ENCODE peak calls at places on chromosomes 13 and 19, in eight cellular contexts. One of them, this sample, is unnamed.

GRCh38 chr19:33722456-33723239 is 74.0 kb upstream of the KCTD15 start:
- DNase-seq in GOT3: no peak
- DNase-seq in heart left ventricle: no peak
- DNase-seq in mucosa of descending colon: no peak
- DNase-seq in cardiac fibroblast: no peak
- DNase-seq in AG04450: no peak
- DNase-seq in skeletal muscle cell: no peak
- DNase-seq in stimulated activated CD4-positive, alpha-beta T cell treated with anti-CD3 and anti-CD28 coated beads, Interleukin-4, amount 100 ng/mL, for 48 hours: no peak
- DNase-seq in this sample: no peak

GRCh38 chr19:48636859-48637448 is at the start of gene DBP:
- DNase-seq in GOT3: no peak
- DNase-seq in heart left ventricle: peak; percentile 50
- DNase-seq in mucosa of descending colon: no peak
- DNase-seq in cardiac fibroblast: no peak
- DNase-seq in AG04450: no peak
- DNase-seq in skeletal muscle cell: no peak
- DNase-seq in stimulated activated CD4-positive, alpha-beta T cell treated with anti-CD3 and anti-CD28 coated beads, Interleukin-4, amount 100 ng/mL, for 48 hours: no peak
- DNase-seq in this sample: no peak

GRCh38 chr19:869245-870177 is 10.0 kb downstream of the CFD start:
- DNase-seq in GOT3: no peak
- DNase-seq in heart left ventricle: peak; percentile 70
- DNase-seq in mucosa of descending colon: peak; percentile 53
- DNase-seq in cardiac fibroblast: peak; percentile 91
- DNase-seq in AG04450: peak; percentile 90
- DNase-seq in skeletal muscle cell: peak; percentile 80
- DNase-seq in stimulated activated CD4-positive, alpha-beta T cell treated with anti-CD3 and anti-CD28 coated beads, Interleukin-4, amount 100 ng/mL, for 48 hours: no peak
- DNase-seq in this sample: no peak

GRCh38 chr19:681029-681626 is 4.9 kb downstream of the FSTL3 start:
- DNase-seq in GOT3: no peak
- DNase-seq in heart left ventricle: no peak
- DNase-seq in mucosa of descending colon: peak; percentile 91
- DNase-seq in cardiac fibroblast: no peak
- DNase-seq in AG04450: no peak
- DNase-seq in skeletal muscle cell: no peak
- DNase-seq in stimulated activated CD4-positive, alpha-beta T cell treated with anti-CD3 and anti-CD28 coated beads, Interleukin-4, amount 100 ng/mL, for 48 hours: peak; percentile 97
- DNase-seq in this sample: no peak

GRCh38 chr19:15159251-15159650 is 41.5 kb downstream of the NOTCH3 start:
- DNase-seq in GOT3: no peak
- DNase-seq in heart left ventricle: no peak
- DNase-seq in mucosa of descending colon: no peak
- DNase-seq in cardiac fibroblast: peak; percentile 41
- DNase-seq in AG04450: no peak
- DNase-seq in skeletal muscle cell: peak; percentile 13
- DNase-seq in stimulated activated CD4-positive, alpha-beta T cell treated with anti-CD3 and anti-CD28 coated beads, Interleukin-4, amount 100 ng/mL, for 48 hours: no peak
- DNase-seq in this sample: no peak

GRCh38 chr13:30153871-30154426 is 153.4 kb downstream of the KATNAL1 start:
- DNase-seq in GOT3: no peak
- DNase-seq in heart left ventricle: no peak
- DNase-seq in mucosa of descending colon: no peak
- DNase-seq in cardiac fibroblast: no peak
- DNase-seq in AG04450: no peak
- DNase-seq in skeletal muscle cell: no peak
- DNase-seq in stimulated activated CD4-positive, alpha-beta T cell treated with anti-CD3 and anti-CD28 coated beads, Interleukin-4, amount 100 ng/mL, for 48 hours: no peak
- DNase-seq in this sample: no peak

GRCh38 chr19:44942067-44942571 is at the start of gene APOC4:
- DNase-seq in GOT3: no peak
- DNase-seq in heart left ventricle: no peak
- DNase-seq in mucosa of descending colon: no peak
- DNase-seq in cardiac fibroblast: no peak
- DNase-seq in AG04450: no peak
- DNase-seq in skeletal muscle cell: no peak
- DNase-seq in stimulated activated CD4-positive, alpha-beta T cell treated with anti-CD3 and anti-CD28 coated beads, Interleukin-4, amount 100 ng/mL, for 48 hours: no peak
- DNase-seq in this sample: no peak

GRCh38 chr13:19665427-19665859 is 32.0 kb downstream of the MPHOSPH8 start:
- DNase-seq in GOT3: no peak
- DNase-seq in heart left ventricle: peak; percentile 56
- DNase-seq in mucosa of descending colon: no peak
- DNase-seq in cardiac fibroblast: no peak
- DNase-seq in AG04450: no peak
- DNase-seq in skeletal muscle cell: no peak
- DNase-seq in stimulated activated CD4-positive, alpha-beta T cell treated with anti-CD3 and anti-CD28 coated beads, Interleukin-4, amount 100 ng/mL, for 48 hours: no peak
- DNase-seq in this sample: no peak

GRCh38 chr19:15810335-15810734 is 5.1 kb downstream of the OR10H1 start:
- DNase-seq in GOT3: no peak
- DNase-seq in heart left ventricle: no peak
- DNase-seq in mucosa of descending colon: peak; percentile 68
- DNase-seq in cardiac fibroblast: peak; percentile 3
- DNase-seq in AG04450: no peak
- DNase-seq in skeletal muscle cell: no peak
- DNase-seq in stimulated activated CD4-positive, alpha-beta T cell treated with anti-CD3 and anti-CD28 coated beads, Interleukin-4, amount 100 ng/mL, for 48 hours: no peak
- DNase-seq in this sample: no peak

GRCh38 chr19:47742636-47743035 is 2.7 kb upstream of the NOP53 start:
- DNase-seq in GOT3: no peak
- DNase-seq in heart left ventricle: no peak
- DNase-seq in mucosa of descending colon: no peak
- DNase-seq in cardiac fibroblast: no peak
- DNase-seq in AG04450: no peak
- DNase-seq in skeletal muscle cell: no peak
- DNase-seq in stimulated activated CD4-positive, alpha-beta T cell treated with anti-CD3 and anti-CD28 coated beads, Interleukin-4, amount 100 ng/mL, for 48 hours: no peak
- DNase-seq in this sample: no peak

GRCh38 chr13:60538566-60538965 is 141.5 kb downstream of the TDRD3 start:
- DNase-seq in GOT3: no peak
- DNase-seq in heart left ventricle: no peak
- DNase-seq in mucosa of descending colon: no peak
- DNase-seq in cardiac fibroblast: no peak
- DNase-seq in AG04450: no peak
- DNase-seq in skeletal muscle cell: no peak
- DNase-seq in stimulated activated CD4-positive, alpha-beta T cell treated with anti-CD3 and anti-CD28 coated beads, Interleukin-4, amount 100 ng/mL, for 48 hours: no peak
- DNase-seq in this sample: no peak

GRCh38 chr19:35021596-35021995 is 8.7 kb upstream of the SCN1B start:
- DNase-seq in GOT3: no peak
- DNase-seq in heart left ventricle: no peak
- DNase-seq in mucosa of descending colon: no peak
- DNase-seq in cardiac fibroblast: no peak
- DNase-seq in AG04450: no peak
- DNase-seq in skeletal muscle cell: no peak
- DNase-seq in stimulated activated CD4-positive, alpha-beta T cell treated with anti-CD3 and anti-CD28 coated beads, Interleukin-4, amount 100 ng/mL, for 48 hours: no peak
- DNase-seq in this sample: no peak

GRCh38 chr19:28466107-28467045 is 746.6 kb downstream of the UQCRFS1 start:
- DNase-seq in GOT3: no peak
- DNase-seq in heart left ventricle: peak; percentile 30
- DNase-seq in mucosa of descending colon: peak; percentile 95
- DNase-seq in cardiac fibroblast: peak; percentile 80
- DNase-seq in AG04450: no peak
- DNase-seq in skeletal muscle cell: no peak
- DNase-seq in stimulated activated CD4-positive, alpha-beta T cell treated with anti-CD3 and anti-CD28 coated beads, Interleukin-4, amount 100 ng/mL, for 48 hours: peak; percentile 63
- DNase-seq in this sample: peak; percentile 65

This sample was measured in stimulated activated effector memory CD8-positive, alpha-beta T cell treated with anti-CD3 and anti-CD28 coated beads, Interleukin-12 subunit alpha, Interleukin-12 subunit beta, amount 100 ng/mL, for 72 hours.